ENCODE peak calls at places on chromosome 2, in six cellular contexts. U, S, T, J, H and K are unnamed samples.

GRCh38 chr2:67649331-67650071 is 252.4 kb downstream of the ETAA1 start:
- DNase-seq in U (no peak), S (no peak), T (no peak), J (no peak), H (peak; percentile 36), K (peak; percentile 29)

GRCh38 chr2:63888490-63889402 is 47.0 kb downstream of the UGP2 start:
- DNase-seq in U (no peak), S (peak; percentile 40), T (peak; percentile 65), J (no peak), H (peak; percentile 67), K (no peak)

GRCh38 chr2:119792907-119793312 is 33.2 kb downstream of the PTPN4 start:
- DNase-seq in U (no peak), S (peak; percentile 47), T (no peak), J (no peak), H (no peak), K (no peak)

GRCh38 chr2:35463805-35464596 is 891.6 kb upstream of the CRIM1 start:
- DNase-seq in U (no peak), S (no peak), T (no peak), J (no peak), H (no peak), K (no peak)

GRCh38 chr2:213834331-213834730 is 550.1 kb downstream of the SPAG16 start:
- DNase-seq in U (peak; percentile 56), S (no peak), T (no peak), J (no peak), H (no peak), K (no peak)

GRCh38 chr2:222477962-222478608 is 53.7 kb downstream of the SGPP2 start:
- DNase-seq in U (no peak), S (peak; percentile 57), T (no peak), J (no peak), H (no peak), K (no peak)

GRCh38 chr2:181546086-181546485 is 88.9 kb downstream of the ITGA4 start:
- DNase-seq in U (no peak), S (no peak), T (no peak), J (no peak), H (no peak), K (no peak)

GRCh38 chr2:66582975-66583842 is 148.3 kb downstream of the MEIS1 start:
- DNase-seq in U (no peak), S (peak; percentile 40), T (no peak), J (no peak), H (no peak), K (no peak)

GRCh38 chr2:192500550-192501200 is 305.9 kb upstream of the TMEFF2 start:
- DNase-seq in U (peak; percentile 26), S (no peak), T (no peak), J (no peak), H (no peak), K (no peak)

GRCh38 chr2:187917535-187917934 is 363.3 kb upstream of the TFPI start:
- DNase-seq in U (peak; percentile 7), S (no peak), T (no peak), J (no peak), H (no peak), K (no peak)

GRCh38 chr2:96097951-96098823 is 18.2 kb downstream of the ADRA2B start:
- DNase-seq in U (no peak), S (peak; percentile 22), T (no peak), J (no peak), H (no peak), K (peak; percentile 10)

GRCh38 chr2:71612581-71613520 is 159.5 kb downstream of the DYSF start:
- DNase-seq in U (no peak), S (peak; percentile 8), T (no peak), J (peak; percentile 9), H (no peak), K (no peak)

GRCh38 chr2:101295895-101296294 is 12.6 kb downstream of the RNF149 start:
- DNase-seq in U (no peak), S (no peak), T (no peak), J (no peak), H (no peak), K (no peak)

GRCh38 chr2:148201075-148202004 is 180.4 kb downstream of the MBD5 start:
- DNase-seq in U (no peak), S (peak; percentile 93), T (peak; percentile 87), J (peak; percentile 16), H (peak; percentile 61), K (peak; percentile 16)
- TF ChIP-seq CTCF in U (peak; percentile 40), S (peak; percentile 85), T (peak; percentile 98), J (no peak), H (peak; percentile 36), K (peak; percentile 44)

DNA sequence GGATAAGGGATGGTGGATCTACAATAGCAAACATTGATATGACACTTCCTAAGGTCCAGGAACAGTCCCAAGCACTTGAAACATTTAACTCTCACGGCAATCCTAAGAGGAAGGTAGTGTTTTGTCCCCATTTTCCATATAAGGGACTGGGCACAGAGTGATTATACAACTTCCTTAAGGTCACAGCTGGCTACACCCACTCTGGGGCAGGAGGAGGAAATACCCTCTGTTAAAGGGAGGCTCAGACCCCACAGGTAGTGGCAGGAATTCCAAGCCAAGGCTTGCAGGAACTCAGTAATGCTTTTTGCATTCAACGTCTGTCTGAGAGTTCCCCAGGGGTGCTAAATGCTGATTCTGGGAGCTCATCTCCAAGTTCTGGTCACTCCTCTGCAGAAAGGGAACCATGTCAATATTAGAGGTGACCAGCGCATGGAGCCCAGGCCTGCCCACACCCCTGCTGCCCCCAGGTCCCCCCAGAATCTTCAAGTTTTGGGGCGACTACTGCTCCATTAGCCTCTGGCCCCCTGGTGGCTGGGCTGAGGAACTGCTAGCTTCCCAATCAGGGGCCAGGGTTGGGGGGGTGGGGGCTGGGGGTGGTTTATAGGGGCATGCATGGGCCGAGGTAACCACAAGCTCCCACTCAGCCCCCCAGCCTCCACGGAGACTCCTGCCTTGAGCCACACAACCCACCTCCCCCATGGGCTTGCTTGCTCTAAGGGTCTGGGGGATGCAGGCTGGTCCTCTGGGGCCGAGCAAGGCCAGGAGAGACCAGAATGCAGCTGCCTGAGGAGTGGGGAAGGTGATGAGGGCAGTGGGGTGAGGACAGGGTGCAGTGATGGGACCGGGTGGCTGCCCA is 11.1 kb downstream of the OBSL1 start:
- DNase-seq in U (no peak), S (no peak), T (no peak), J (no peak), H (no peak), K (no peak)
- TF ChIP-seq CTCF in U (peak; percentile 65), S (peak; percentile 83), T (peak; percentile 62), J (peak; percentile 72), H (peak; percentile 63), K (peak; percentile 81)

DNA sequence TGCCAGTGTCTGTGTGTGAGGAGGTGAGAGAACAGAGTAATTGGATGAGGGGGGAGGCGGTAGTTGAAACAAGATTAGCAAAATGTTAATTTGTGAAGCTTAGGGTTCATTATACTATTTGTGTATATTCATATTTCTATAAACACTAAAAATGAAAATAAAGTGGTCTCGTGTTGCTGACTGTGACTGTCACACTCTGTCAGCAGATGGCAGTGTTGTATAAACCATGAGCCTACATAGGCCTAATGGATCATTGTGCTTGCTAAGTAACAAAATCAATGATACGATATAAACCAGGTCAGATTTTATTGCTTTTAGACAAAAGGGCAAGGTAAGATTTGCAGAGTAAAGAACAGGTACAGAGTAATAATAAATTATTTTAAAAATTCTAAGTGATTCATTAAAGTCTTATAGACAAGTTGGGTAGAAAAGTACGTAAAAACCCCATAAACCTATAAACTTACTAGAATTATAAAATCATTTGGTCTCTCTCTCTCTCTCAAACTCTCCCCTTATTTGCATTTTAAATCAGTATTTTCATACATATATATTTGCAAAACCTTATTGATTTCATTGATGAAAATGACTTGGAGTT is 182.7 kb downstream of the RPIA start:
- DNase-seq in U (no peak), S (no peak), T (peak; percentile 53), J (no peak), H (peak; percentile 68), K (no peak)
- TF ChIP-seq CTCF in U (peak; percentile 80), S (peak; percentile 70), T (peak; percentile 80), J (no peak), H (peak; percentile 79), K (peak; percentile 88)

DNA sequence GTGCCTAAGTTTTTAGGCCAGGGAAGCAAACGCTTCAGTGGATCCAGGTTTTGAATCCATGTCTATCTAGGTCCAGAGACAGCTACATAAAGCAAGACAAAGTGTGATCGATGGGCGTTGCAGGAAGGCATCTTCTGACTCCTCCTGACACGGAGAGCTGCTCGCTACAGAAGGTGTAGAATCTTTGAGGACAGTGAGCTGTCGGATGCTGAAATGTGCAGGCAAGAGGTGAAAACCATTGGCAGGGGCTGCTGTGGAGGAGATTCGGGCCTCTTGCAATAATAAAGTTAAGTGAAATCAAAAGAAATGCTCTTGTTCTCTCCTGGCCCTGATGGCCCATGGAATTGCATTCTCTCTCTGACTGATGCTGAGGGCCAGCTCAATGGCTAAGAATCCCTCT is 336.2 kb downstream of the CYRIA start:
- DNase-seq in U (no peak), S (no peak), T (no peak), J (no peak), H (no peak), K (no peak)
- TF ChIP-seq CTCF in U (no peak), S (no peak), T (no peak), J (no peak), H (no peak), K (no peak)

GRCh38 chr2:26782876-26783704 is 2.8 kb upstream of the CENPA start:
- DNase-seq in U (no peak), S (no peak), T (peak; percentile 65), J (no peak), H (no peak), K (no peak)

GRCh38 chr2:26786207-26787023 is 559 bp downstream of the CENPA start:
- DNase-seq in U (no peak), S (no peak), T (no peak), J (no peak), H (no peak), K (no peak)

GRCh38 chr2:26780203-26780760 is 5.6 kb upstream of the CENPA start:
- DNase-seq in U (no peak), S (no peak), T (no peak), J (no peak), H (no peak), K (no peak)

GRCh38 chr2:26784570-26785234 is 1.2 kb upstream of the CENPA start:
- DNase-seq in U (no peak), S (no peak), T (no peak), J (no peak), H (no peak), K (no peak)

GRCh38 chr2:26785431-26786206 is at the start of gene CENPA:
- DNase-seq in U (peak; percentile 99), S (peak; percentile 98), T (peak; percentile 100), J (peak; percentile 87), H (peak; percentile 99), K (peak; percentile 97)
- TF ChIP-seq CTCF in U (peak; percentile 25), S (no peak), T (peak; percentile 26), J (no peak), H (peak; percentile 3), K (peak; percentile 61)

GRCh38 chr2:241598487-241598886 is 38.5 kb downstream of the THAP4 start:
- DNase-seq in U (no peak), S (no peak), T (peak; percentile 45), J (no peak), H (no peak), K (no peak)
- TF ChIP-seq CTCF in U (peak; percentile 8), S (peak; percentile 43), T (peak; percentile 80), J (no peak), H (no peak), K (peak; percentile 47)

GRCh38 chr2:140621963-140622362 is 1508.9 kb downstream of the LRP1B start:
- DNase-seq in U (no peak), S (no peak), T (no peak), J (no peak), H (no peak), K (no peak)
- TF ChIP-seq CTCF in U (no peak), S (no peak), T (no peak), J (no peak), H (no peak), K (no peak)